ENCODE peak calls at places on chromosomes 16 and 17, in seven cellular contexts. Q, W, H, S, X, L and C are unnamed samples.

GRCh38 chr17:80270104-80270503 is 9.5 kb downstream of the RNF213 start:
- DNase-seq in Q (no peak), W (no peak), H (no peak), S (no peak), X (no peak), L (no peak), C (no peak)

GRCh38 chr16:89308391-89309333 is 91.2 kb downstream of the ZNF778 start:
- DNase-seq in Q (no peak), W (no peak), H (no peak), S (no peak), X (no peak), L (no peak), C (no peak)

GRCh38 chr17:260031-260791 is 78.8 kb upstream of the DOC2B start:
- DNase-seq in Q (no peak), W (no peak), H (peak), S (no peak), X (no peak), L (no peak), C (no peak)

GRCh38 chr16:87543436-87544191 is 50.8 kb upstream of the ZCCHC14 start:
- DNase-seq in Q (no peak), W (peak), H (no peak), S (no peak), X (peak), L (no peak), C (peak)

GRCh38 chr17:55120651-55121050 is 144.1 kb upstream of the HLF start:
- DNase-seq in Q (no peak), W (no peak), H (no peak), S (no peak), X (no peak), L (no peak), C (no peak)

GRCh38 chr17:51427259-51428255 is 167.2 kb downstream of the UTP18 start:
- DNase-seq in Q (no peak), W (no peak), H (no peak), S (no peak), X (no peak), L (no peak), C (no peak)

GRCh38 chr17:56891751-56892150 is 22.1 kb downstream of the TRIM25 start:
- DNase-seq in Q (no peak), W (no peak), H (peak), S (peak), X (no peak), L (no peak), C (no peak)

GRCh38 chr17:45320349-45320930 is 3.6 kb upstream of the MAP3K14 start:
- DNase-seq in Q (peak), W (peak), H (no peak), S (no peak), X (no peak), L (no peak), C (peak)

GRCh38 chr17:49101054-49101534 is 31.5 kb upstream of the B4GALNT2 start:
- DNase-seq in Q (peak), W (peak), H (peak), S (no peak), X (no peak), L (no peak), C (peak)

GRCh38 chr16:78443300-78443604 is 343.8 kb downstream of the WWOX start:
- DNase-seq in Q (peak), W (no peak), H (no peak), S (no peak), X (no peak), L (no peak), C (no peak)

GRCh38 chr17:50813583-50813982 is 21.8 kb upstream of the WFIKKN2 start:
- DNase-seq in Q (no peak), W (no peak), H (no peak), S (no peak), X (no peak), L (no peak), C (no peak)

GRCh38 chr17:14014647-14015046 is 54.7 kb upstream of the COX10 start:
- DNase-seq in Q (peak), W (peak), H (no peak), S (no peak), X (no peak), L (no peak), C (no peak)

GRCh38 chr16:89453662-89454321 is 36.6 kb downstream of the ANKRD11 start:
- DNase-seq in Q (no peak), W (peak), H (peak), S (no peak), X (no peak), L (no peak), C (no peak)

GRCh38 chr16:30902070-30902972 is 5.9 kb downstream of the CTF1 start:
- DNase-seq in Q (peak), W (peak), H (peak), S (peak), X (peak), L (no peak), C (peak)

GRCh38 chr16:50183316-50183715 is 30.2 kb downstream of the TENT4B start:
- DNase-seq in Q (peak), W (peak), H (no peak), S (no peak), X (no peak), L (no peak), C (peak)

DNA sequence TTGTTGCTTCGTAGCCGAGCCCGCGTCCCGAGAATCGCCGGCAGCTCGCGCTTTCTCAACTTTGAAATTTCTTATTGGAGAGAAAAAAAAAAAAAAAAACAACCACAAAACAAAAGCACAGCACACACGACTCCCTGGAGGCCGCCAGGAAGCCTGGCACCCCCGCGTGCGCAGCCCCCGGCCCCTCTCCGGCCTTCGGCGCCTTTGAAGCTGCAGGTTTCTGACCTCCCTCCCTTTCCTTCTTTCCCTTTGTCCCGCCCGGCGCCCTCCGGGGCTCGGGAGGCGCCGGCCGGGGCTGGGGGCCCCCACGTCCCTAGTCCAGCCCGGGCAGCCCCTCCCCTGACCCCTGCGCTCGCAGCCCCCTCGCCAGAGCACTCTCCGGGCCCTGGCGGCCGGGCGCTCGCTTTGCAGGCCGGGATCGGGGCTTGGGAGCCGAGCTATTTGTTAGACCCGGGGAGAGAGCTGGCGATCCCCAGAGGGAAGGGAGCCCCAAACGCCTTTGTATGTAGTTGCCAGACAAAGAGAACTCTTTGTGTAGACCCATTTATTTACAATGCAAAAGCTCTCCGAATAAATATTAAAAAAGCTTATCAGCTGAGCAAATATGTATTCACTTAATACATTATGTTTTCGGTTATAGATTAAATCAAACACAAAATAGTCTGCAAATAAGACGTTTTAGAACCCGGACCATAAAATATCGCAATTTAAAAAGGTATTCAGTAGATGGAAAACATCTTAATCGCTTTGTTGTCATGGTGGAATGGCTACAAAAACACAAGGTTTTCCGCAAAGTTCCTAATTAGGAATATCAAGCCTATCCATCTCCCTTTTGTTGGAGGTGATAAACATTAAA is 2.3 kb downstream of the BAHCC1 start:
- DNase-seq in Q (peak), W (peak), H (peak), S (peak), X (peak), L (no peak), C (no peak)
- TF ChIP-seq CTCF in Q (peak), W (peak), H (no peak), S (peak), X (no peak), L (no peak), C (peak)

DNA sequence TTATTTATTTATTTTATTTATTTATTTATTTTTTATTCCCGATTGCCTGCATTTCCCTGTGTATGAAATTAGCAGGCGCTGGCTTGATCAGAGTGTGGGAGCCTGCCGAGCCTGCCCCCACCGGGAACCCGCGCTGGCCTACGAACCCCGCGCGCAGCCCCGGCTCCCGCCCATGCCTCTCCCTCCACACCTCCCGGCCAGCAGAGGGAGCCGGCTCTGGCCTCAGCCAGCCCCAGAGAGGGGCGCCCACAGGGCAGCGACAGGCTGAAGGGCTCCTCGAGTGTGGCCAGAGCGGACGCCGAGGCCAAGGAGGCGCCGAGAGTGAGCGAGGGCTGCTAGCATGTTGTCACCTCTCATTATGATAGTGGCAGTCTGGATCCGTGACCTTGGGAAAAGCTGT is 13.0 kb upstream of the RBL2 start:
- DNase-seq in Q (no peak), W (no peak), H (no peak), S (no peak), X (no peak), L (no peak), C (no peak)
- TF ChIP-seq CTCF in Q (no peak), W (no peak), H (no peak), S (no peak), X (no peak), L (no peak), C (no peak)

GRCh38 chr16:4425378-4426020 is at the start of gene DNAJA3:
- DNase-seq in Q (peak), W (peak), H (peak), S (peak), X (peak), L (peak), C (peak)
- TF ChIP-seq CTCF in Q (no peak), W (no peak), H (no peak), S (no peak), X (no peak), L (no peak), C (no peak)

GRCh38 chr17:27398691-27399090 is 57.6 kb upstream of the KSR1 start:
- DNase-seq in Q (no peak), W (no peak), H (peak), S (no peak), X (no peak), L (no peak), C (no peak)

GRCh38 chr17:27396045-27396444 is 60.2 kb upstream of the KSR1 start:
- DNase-seq in Q (no peak), W (no peak), H (no peak), S (no peak), X (no peak), L (no peak), C (no peak)

GRCh38 chr17:27400991-27401390 is 55.3 kb upstream of the KSR1 start:
- DNase-seq in Q (no peak), W (no peak), H (peak), S (no peak), X (no peak), L (no peak), C (no peak)

GRCh38 chr17:27396941-27397340 is 59.3 kb upstream of the KSR1 start:
- DNase-seq in Q (no peak), W (peak), H (no peak), S (no peak), X (peak), L (no peak), C (no peak)
- TF ChIP-seq CTCF in Q (no peak), W (no peak), H (no peak), S (no peak), X (no peak), L (no peak), C (no peak)